ENCODE peak calls at places on chromosomes 16 and 17, in five cellular contexts. B is EH, D is hippocampal formation, J is PC-3, V is SK-N-MC. F is an unnamed sample.

GRCh38 chr16:64167851-64168770 is 953.8 kb downstream of the CDH11 start:
- DNase-seq in J (no peak), V (no peak), B (no peak), D (no peak), F (no peak)

GRCh38 chr17:80413771-80414507 is 1.0 kb upstream of the ENDOV start:
- DNase-seq in V (no peak), B (no peak), J (peak; percentile 34), D (no peak), F (peak; percentile 7)

GRCh38 chr16:19283637-19284036 is 1.9 kb upstream of the CLEC19A start:
- DNase-seq in J (peak; percentile 51), B (no peak), V (no peak), D (no peak), F (no peak)

GRCh38 chr16:86283944-86284343 is 226.4 kb upstream of the FOXF1 start:
- DNase-seq in J (no peak), D (no peak), V (no peak), B (no peak), F (no peak)

GRCh38 chr17:14061666-14062560 is 7.4 kb upstream of the COX10 start:
- DNase-seq in J (peak; percentile 93), V (no peak), D (no peak), B (peak; percentile 93), F (peak; percentile 38)

GRCh38 chr17:28325221-28325620 is 6.2 kb downstream of the TMEM97 start:
- DNase-seq in V (no peak), J (no peak), D (no peak), B (no peak), F (no peak)

GRCh38 chr17:27649929-27650328 is 18.9 kb downstream of the LGALS9 start:
- DNase-seq in V (no peak), D (no peak), B (no peak), J (no peak), F (no peak)

GRCh38 chr17:17493249-17493985 is 2.8 kb downstream of the RASD1 start:
- DNase-seq in V (no peak), J (peak; percentile 31), B (no peak), D (no peak), F (no peak)

GRCh38 chr16:50259334-50260205 is 6.8 kb upstream of the ADCY7 start:
- DNase-seq in D (no peak), J (no peak), V (no peak), B (peak; percentile 31), F (no peak)

GRCh38 chr17:76004750-76005262 is 4.2 kb downstream of the CDK3 start:
- DNase-seq in J (no peak), V (no peak), B (peak; percentile 23), D (no peak), F (no peak)

GRCh38 chr17:78337244-78338109 is 22.4 kb downstream of the SOCS3 start:
- DNase-seq in D (no peak), B (peak; percentile 91), V (no peak), J (peak; percentile 98), F (peak; percentile 77)

GRCh38 chr17:49365667-49366066 is 3.6 kb upstream of the ZNF652 start:
- DNase-seq in B (peak; percentile 32), D (peak; percentile 37), J (peak; percentile 57), V (no peak), F (peak; percentile 24)

GRCh38 chr17:39769974-39770587 is 32.3 kb downstream of the GRB7 start:
- DNase-seq in V (no peak), B (peak; percentile 34), D (peak; percentile 23), J (peak; percentile 96), F (no peak)

GRCh38 chr16:50455288-50455845 is 86.6 kb upstream of the BRD7 start:
- DNase-seq in V (no peak), J (no peak), D (no peak), B (no peak), F (no peak)

GRCh38 chr17:3582921-3583320 is 25.3 kb upstream of the TRPV3 start:
- DNase-seq in B (no peak), D (no peak), V (no peak), J (no peak), F (no peak)

GRCh38 chr17:57898487-57899311 is 48.9 kb upstream of the MRPS23 start:
- DNase-seq in V (no peak), D (peak; percentile 58), B (peak; percentile 89), J (no peak), F (peak; percentile 83)

GRCh38 chr16:3022697-3023414 is 886 bp downstream of the HCFC1R1 start:
- DNase-seq in B (peak; percentile 65), D (no peak), V (no peak), J (no peak), F (peak; percentile 54)

GRCh38 chr17:57419940-57420522 is 163.7 kb downstream of the MSI2 start:
- DNase-seq in J (peak; percentile 76), V (no peak), B (no peak), D (no peak), F (no peak)

GRCh38 chr16:20519231-20519630 is 56.9 kb downstream of the ACSM2B start:
- DNase-seq in V (no peak), B (no peak), J (no peak), D (no peak), F (no peak)

GRCh38 chr17:17028878-17029535 is 13.2 kb upstream of the MPRIP start:
- DNase-seq in D (no peak), J (no peak), V (no peak), B (no peak), F (no peak)

GRCh38 chr17:50467114-50467854 is 1.4 kb downstream of the CHAD start:
- DNase-seq in V (no peak), J (no peak), B (no peak), D (no peak), F (no peak)

GRCh38 chr16:88855736-88856121 is 1.0 kb downstream of the GALNS start:
- DNase-seq in J (no peak), V (no peak), D (no peak), B (no peak), F (no peak)

GRCh38 chr17:9676742-9677387 is 31.5 kb downstream of the USP43 start:
- DNase-seq in J (peak; percentile 94), B (peak; percentile 37), V (no peak), D (no peak), F (no peak)

GRCh38 chr16:11310997-11311561 is 29.9 kb upstream of the PRM1 start:
- DNase-seq in J (no peak), B (no peak), V (no peak), D (no peak), F (no peak)

GRCh38 chr17:40463122-40463550 is 19.9 kb downstream of the IGFBP4 start:
- DNase-seq in J (no peak), B (no peak), V (no peak), D (no peak), F (no peak)

GRCh38 chr16:569445-570254 is at the start of gene PIGQ:
- DNase-seq in V (no peak), D (no peak), J (peak; percentile 48), B (peak; percentile 72), F (peak; percentile 86)

GRCh38 chr17:7380855-7381683 is at the start of gene TNK1:
- DNase-seq in J (peak; percentile 49), B (no peak), D (no peak), V (no peak), F (no peak)

GRCh38 chr16:11034005-11034404 is 89.6 kb downstream of the CLEC16A start:
- DNase-seq in B (peak; percentile 39), V (no peak), J (peak; percentile 74), D (no peak), F (no peak)

GRCh38 chr17:69367298-69367697 is 40.4 kb upstream of the ABCA5 start:
- DNase-seq in V (no peak), J (no peak), D (no peak), B (no peak), F (no peak)

GRCh38 chr16:57518922-57519321 is 17.4 kb downstream of the CCDC102A start:
- DNase-seq in V (no peak), D (no peak), B (no peak), J (no peak), F (no peak)

GRCh38 chr17:47120521-47121095 is 68.5 kb downstream of the CDC27 start:
- DNase-seq in B (peak; percentile 81), D (no peak), J (no peak), V (no peak), F (peak; percentile 27)

GRCh38 chr16:12538667-12539081 is 265.0 kb downstream of the CPPED1 start:
- DNase-seq in D (no peak), B (peak; percentile 64), J (no peak), V (no peak), F (no peak)

GRCh38 chr16:11161439-11161838 is 94.6 kb downstream of the SOCS1 start:
- DNase-seq in V (no peak), D (no peak), J (no peak), B (no peak), F (no peak)

GRCh38 chr17:42111901-42112551 is 488 bp downstream of the DHX58 start:
- DNase-seq in D (peak; percentile 52), V (no peak), B (peak; percentile 72), J (no peak), F (peak; percentile 82)

GRCh38 chr17:16352303-16352837 is 899 bp downstream of the CENPV start:
- DNase-seq in D (peak; percentile 25), V (no peak), J (no peak), B (peak; percentile 42), F (peak; percentile 12)

GRCh38 chr16:10879681-10880589 is 2.9 kb downstream of the CIITA start:
- DNase-seq in V (no peak), B (no peak), J (no peak), D (no peak), F (no peak)

GRCh38 chr17:21285164-21286065 is 904 bp downstream of the MAP2K3 start:
- DNase-seq in V (no peak), B (peak; percentile 84), J (peak; percentile 55), D (no peak), F (no peak)

F was measured in hepatic stellate cell.